ENCODE peak calls at places on chromosome 22, in seven cellular contexts. C is transverse colon, V is hepatic stellate cell, Z is activated T-helper 1 cell treated with Interleukin-2 at 50 U/mL for 16 hours, K is iPS DF 6.9, D is head of caudate nucleus, O is endothelial cell. S is an unnamed sample.

GRCh38 chr22:45908961-45909360 is 68.0 kb downstream of the WNT7B start:
- DNase-seq in V (no peak), C (no peak), Z (no peak), D (no peak), O (no peak), K (no peak), S (no peak)

GRCh38 chr22:36541831-36542391 is 12.9 kb upstream of the EIF3D start:
- DNase-seq in D (no peak), C (no peak), V (peak; percentile 82), O (no peak), K (no peak), Z (peak; percentile 18), S (no peak)

GRCh38 chr22:49469896-49470740 is 357.6 kb downstream of the BRD1 start:
- DNase-seq in C (no peak), K (no peak), O (no peak), Z (no peak), D (no peak), V (no peak), S (no peak)

GRCh38 chr22:17368144-17368726 is 1.0 kb upstream of the CECR2 start:
- DNase-seq in K (no peak), C (no peak), V (no peak), Z (no peak), D (no peak), O (no peak), S (no peak)

GRCh38 chr22:36339171-36340065 is 48.3 kb downstream of the MYH9 start:
- DNase-seq in V (no peak), O (no peak), Z (no peak), D (no peak), K (no peak), C (no peak), S (no peak)

GRCh38 chr22:23478175-23478574 is 101.9 kb downstream of the IGLL1 start:
- DNase-seq in K (no peak), Z (no peak), D (no peak), O (no peak), V (no peak), C (no peak), S (peak; percentile 38)

GRCh38 chr22:22599248-22599647 is 40.2 kb upstream of the PRAME start:
- DNase-seq in D (no peak), V (no peak), K (no peak), O (no peak), Z (no peak), C (no peak), S (no peak)

GRCh38 chr22:42933783-42934144 is 76.7 kb upstream of the ARFGAP3 start:
- DNase-seq in Z (no peak), V (peak; percentile 90), D (no peak), C (no peak), O (no peak), K (no peak), S (peak; percentile 72)

GRCh38 chr22:18156878-18157713 is 7.1 kb downstream of the USP18 start:
- DNase-seq in V (peak; percentile 98), K (peak; percentile 67), Z (peak; percentile 18), O (peak; percentile 90), C (peak; percentile 71), D (peak; percentile 73), S (peak; percentile 59)

GRCh38 chr22:35684732-35685131 is 32.9 kb upstream of the APOL5 start:
- DNase-seq in D (no peak), K (no peak), V (no peak), O (no peak), C (no peak), Z (no peak), S (no peak)

GRCh38 chr22:31829505-31829904 is 75.7 kb downstream of the DEPDC5 start:
- DNase-seq in Z (no peak), D (peak; percentile 56), V (peak; percentile 82), C (no peak), O (no peak), K (no peak), S (peak; percentile 57)

GRCh38 chr22:37501610-37502341 is 15.6 kb upstream of the MFNG start:
- DNase-seq in Z (no peak), K (no peak), D (no peak), O (no peak), C (peak; percentile 92), V (peak; percentile 90), S (no peak)

GRCh38 chr22:44369241-44369652 is 56.5 kb upstream of the SHISAL1 start:
- DNase-seq in K (peak; percentile 41), Z (no peak), O (peak; percentile 29), V (no peak), C (no peak), D (no peak), S (no peak)

GRCh38 chr22:47567741-47568140 is 805.3 kb downstream of the TBC1D22A start:
- DNase-seq in V (no peak), O (no peak), C (no peak), D (no peak), Z (no peak), K (no peak), S (no peak)

GRCh38 chr22:23709107-23709506 is 18.3 kb downstream of the RGL4 start:
- DNase-seq in Z (no peak), O (no peak), C (no peak), K (no peak), V (no peak), D (no peak), S (no peak)

GRCh38 chr22:43624144-43624998 is 187.7 kb downstream of the EFCAB6 start:
- DNase-seq in O (no peak), D (no peak), C (no peak), V (no peak), Z (no peak), K (no peak), S (no peak)